ENCODE peak calls at places on chromosomes 1 and 21, in six cellular contexts. One of them, this sample, is unnamed.

GRCh38 chr1:179366093-179366800 is 476 bp downstream of the AXDND1 start:
- DNase-seq in epithelial cell of esophagus: peak
- DNase-seq in CD8-positive, alpha-beta memory T cell: no peak
- DNase-seq in lower leg skin: no peak
- DNase-seq in PC-9: no peak
- DNase-seq in tibial artery: no peak
- DNase-seq in this sample: no peak

GRCh38 chr1:46013566-46013965 is 118.9 kb downstream of the PIK3R3 start:
- DNase-seq in epithelial cell of esophagus: peak
- DNase-seq in tibial artery: no peak
- DNase-seq in lower leg skin: no peak
- DNase-seq in CD8-positive, alpha-beta memory T cell: no peak
- DNase-seq in PC-9: no peak
- DNase-seq in this sample: no peak

GRCh38 chr1:214234635-214235025 is 46.3 kb upstream of the SMYD2 start:
- DNase-seq in CD8-positive, alpha-beta memory T cell: no peak
- DNase-seq in epithelial cell of esophagus: peak
- DNase-seq in tibial artery: no peak
- DNase-seq in PC-9: no peak
- DNase-seq in lower leg skin: no peak
- DNase-seq in this sample: no peak

GRCh38 chr1:109994654-109995053 is 10.1 kb downstream of the AHCYL1 start:
- DNase-seq in CD8-positive, alpha-beta memory T cell: no peak
- DNase-seq in lower leg skin: no peak
- DNase-seq in PC-9: no peak
- DNase-seq in epithelial cell of esophagus: no peak
- DNase-seq in tibial artery: no peak
- DNase-seq in this sample: no peak

GRCh38 chr1:233328661-233329498 is 1.4 kb downstream of the MAP3K21 start:
- DNase-seq in lower leg skin: no peak
- DNase-seq in tibial artery: no peak
- DNase-seq in PC-9: peak
- DNase-seq in epithelial cell of esophagus: no peak
- DNase-seq in CD8-positive, alpha-beta memory T cell: no peak
- DNase-seq in this sample: no peak

GRCh38 chr1:162944974-162945639 is 84.1 kb upstream of the CCDC190 start:
- DNase-seq in lower leg skin: no peak
- DNase-seq in epithelial cell of esophagus: no peak
- DNase-seq in CD8-positive, alpha-beta memory T cell: no peak
- DNase-seq in tibial artery: no peak
- DNase-seq in PC-9: no peak
- DNase-seq in this sample: no peak

GRCh38 chr1:3821934-3822307 is 25.6 kb upstream of the LRRC47 start:
- DNase-seq in tibial artery: peak
- DNase-seq in CD8-positive, alpha-beta memory T cell: no peak
- DNase-seq in lower leg skin: no peak
- DNase-seq in epithelial cell of esophagus: no peak
- DNase-seq in PC-9: no peak
- DNase-seq in this sample: no peak

GRCh38 chr1:235023197-235024044 is 105.2 kb downstream of the TOMM20 start:
- DNase-seq in epithelial cell of esophagus: no peak
- DNase-seq in lower leg skin: no peak
- DNase-seq in CD8-positive, alpha-beta memory T cell: no peak
- DNase-seq in PC-9: no peak
- DNase-seq in tibial artery: peak
- DNase-seq in this sample: no peak

GRCh38 chr1:15207031-15207828 is 39.8 kb upstream of the FHAD1 start:
- DNase-seq in lower leg skin: no peak
- DNase-seq in tibial artery: no peak
- DNase-seq in epithelial cell of esophagus: no peak
- DNase-seq in PC-9: no peak
- DNase-seq in CD8-positive, alpha-beta memory T cell: no peak
- DNase-seq in this sample: no peak

GRCh38 chr1:79089946-79090345 is 83.4 kb upstream of the ADGRL4 start:
- DNase-seq in lower leg skin: no peak
- DNase-seq in CD8-positive, alpha-beta memory T cell: no peak
- DNase-seq in epithelial cell of esophagus: peak
- DNase-seq in tibial artery: no peak
- DNase-seq in PC-9: no peak
- DNase-seq in this sample: no peak

GRCh38 chr1:36982708-36983107 is 51.6 kb downstream of the GRIK3 start:
- DNase-seq in lower leg skin: no peak
- DNase-seq in PC-9: no peak
- DNase-seq in CD8-positive, alpha-beta memory T cell: no peak
- DNase-seq in tibial artery: no peak
- DNase-seq in epithelial cell of esophagus: no peak
- DNase-seq in this sample: no peak

GRCh38 chr1:76266762-76267161 is 192.2 kb downstream of the ST6GALNAC3 start:
- DNase-seq in CD8-positive, alpha-beta memory T cell: no peak
- DNase-seq in tibial artery: no peak
- DNase-seq in PC-9: no peak
- DNase-seq in epithelial cell of esophagus: no peak
- DNase-seq in lower leg skin: no peak
- DNase-seq in this sample: no peak

GRCh38 chr1:41810446-41810845 is 108.3 kb downstream of the HIVEP3 start:
- DNase-seq in epithelial cell of esophagus: peak
- DNase-seq in tibial artery: no peak
- DNase-seq in PC-9: no peak
- DNase-seq in CD8-positive, alpha-beta memory T cell: peak
- DNase-seq in lower leg skin: no peak
- DNase-seq in this sample: no peak

GRCh38 chr1:220325306-220325995 is 53.2 kb upstream of the RAB3GAP2 start:
- DNase-seq in epithelial cell of esophagus: peak
- DNase-seq in lower leg skin: no peak
- DNase-seq in PC-9: no peak
- DNase-seq in CD8-positive, alpha-beta memory T cell: no peak
- DNase-seq in tibial artery: no peak
- DNase-seq in this sample: no peak

GRCh38 chr1:86567936-86568335 is 21.1 kb downstream of the CLCA4 start:
- DNase-seq in CD8-positive, alpha-beta memory T cell: no peak
- DNase-seq in lower leg skin: no peak
- DNase-seq in tibial artery: no peak
- DNase-seq in epithelial cell of esophagus: peak
- DNase-seq in PC-9: no peak
- DNase-seq in this sample: no peak

GRCh38 chr1:11285883-11286734 is 13.1 kb downstream of the UBIAD1 start:
- DNase-seq in CD8-positive, alpha-beta memory T cell: no peak
- DNase-seq in lower leg skin: no peak
- DNase-seq in tibial artery: no peak
- DNase-seq in epithelial cell of esophagus: peak
- DNase-seq in PC-9: no peak
- DNase-seq in this sample: no peak

GRCh38 chr1:229578168-229579100 is 19.9 kb upstream of the ABCB10 start:
- DNase-seq in CD8-positive, alpha-beta memory T cell: no peak
- DNase-seq in tibial artery: no peak
- DNase-seq in PC-9: no peak
- DNase-seq in epithelial cell of esophagus: no peak
- DNase-seq in lower leg skin: no peak
- DNase-seq in this sample: no peak

GRCh38 chr21:18940791-18941190 is 537.2 kb upstream of the TMPRSS15 start:
- DNase-seq in PC-9: no peak
- DNase-seq in tibial artery: no peak
- DNase-seq in lower leg skin: no peak
- DNase-seq in CD8-positive, alpha-beta memory T cell: no peak
- DNase-seq in epithelial cell of esophagus: no peak
- DNase-seq in this sample: no peak

GRCh38 chr1:20366076-20366765 is 75.5 kb downstream of the VWA5B1 start:
- DNase-seq in PC-9: no peak
- DNase-seq in tibial artery: no peak
- DNase-seq in epithelial cell of esophagus: no peak
- DNase-seq in CD8-positive, alpha-beta memory T cell: no peak
- DNase-seq in lower leg skin: no peak
- DNase-seq in this sample: no peak

GRCh38 chr21:27564684-27565280 is 597.9 kb upstream of the ADAMTS5 start:
- DNase-seq in PC-9: no peak
- DNase-seq in CD8-positive, alpha-beta memory T cell: no peak
- DNase-seq in epithelial cell of esophagus: peak
- DNase-seq in tibial artery: no peak
- DNase-seq in lower leg skin: no peak
- DNase-seq in this sample: no peak

GRCh38 chr1:112665857-112666256 is 8.6 kb upstream of the MOV10 start:
- DNase-seq in tibial artery: no peak
- DNase-seq in lower leg skin: no peak
- DNase-seq in CD8-positive, alpha-beta memory T cell: no peak
- DNase-seq in epithelial cell of esophagus: no peak
- DNase-seq in PC-9: no peak
- DNase-seq in this sample: no peak

GRCh38 chr1:193058529-193059281 is 455 bp downstream of the UCHL5 start:
- DNase-seq in epithelial cell of esophagus: peak
- DNase-seq in tibial artery: peak
- DNase-seq in PC-9: peak
- DNase-seq in lower leg skin: peak
- DNase-seq in CD8-positive, alpha-beta memory T cell: peak
- DNase-seq in this sample: no peak

GRCh38 chr1:39269791-39270342 is 65.4 kb downstream of the MACF1 start:
- DNase-seq in CD8-positive, alpha-beta memory T cell: no peak
- DNase-seq in lower leg skin: no peak
- DNase-seq in PC-9: no peak
- DNase-seq in epithelial cell of esophagus: peak
- DNase-seq in tibial artery: no peak
- DNase-seq in this sample: no peak

GRCh38 chr1:234874291-234875288 is 254.0 kb downstream of the TOMM20 start:
- DNase-seq in PC-9: peak
- DNase-seq in tibial artery: no peak
- DNase-seq in CD8-positive, alpha-beta memory T cell: no peak
- DNase-seq in epithelial cell of esophagus: no peak
- DNase-seq in lower leg skin: no peak
- DNase-seq in this sample: no peak

DNA sequence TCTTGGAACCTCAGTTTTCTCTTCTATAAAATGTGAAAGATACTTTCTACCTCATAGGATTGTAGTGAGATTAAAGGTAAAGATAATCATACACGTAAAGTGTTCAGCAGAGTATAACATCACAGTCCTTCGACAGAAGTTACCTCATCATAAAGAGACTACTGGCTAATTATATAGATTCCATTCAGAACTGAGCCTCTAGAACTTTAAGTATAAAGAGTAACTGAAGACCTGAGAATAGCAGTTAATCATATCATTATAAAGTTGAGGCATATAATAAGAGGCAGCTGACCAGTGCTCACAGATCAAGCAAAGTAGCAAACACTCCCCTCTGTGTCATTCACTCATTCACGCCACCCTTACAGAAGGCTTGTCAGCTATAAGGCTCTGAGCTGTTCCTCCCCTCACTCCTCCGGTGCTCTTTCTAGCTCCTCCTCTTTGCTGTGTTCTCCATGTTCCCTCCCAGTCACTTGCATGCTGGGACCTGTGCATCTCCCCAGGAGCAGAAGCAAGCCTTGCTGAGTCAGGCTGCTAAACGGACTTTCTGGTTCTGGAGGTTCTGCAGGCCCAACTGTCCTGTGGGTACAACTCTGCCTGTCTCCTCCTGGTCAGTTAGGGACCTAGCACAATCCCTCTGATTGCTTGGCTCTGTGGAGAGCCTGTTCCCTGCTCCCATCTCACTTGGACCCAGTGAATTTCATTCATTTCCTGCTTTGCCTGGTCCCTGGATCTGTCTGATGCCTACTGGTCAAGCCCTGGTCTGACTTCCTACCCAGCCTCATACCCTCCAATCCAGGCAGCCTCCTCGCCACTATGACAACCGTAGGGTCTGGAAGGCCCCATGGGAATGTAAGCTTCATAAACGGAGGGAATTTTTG is 28.3 kb upstream of the LY9 start:
- DNase-seq in lower leg skin: peak
- DNase-seq in CD8-positive, alpha-beta memory T cell: peak
- DNase-seq in epithelial cell of esophagus: peak
- DNase-seq in PC-9: no peak
- DNase-seq in tibial artery: no peak
- DNase-seq in this sample: no peak
- H3K4me3 ChIP-seq in lower leg skin: no peak
- H3K4me3 ChIP-seq in CD8-positive, alpha-beta memory T cell: peak
- H3K4me3 ChIP-seq in epithelial cell of esophagus: no peak
- H3K4me3 ChIP-seq in PC-9: no peak
- H3K4me3 ChIP-seq in tibial artery: no peak
- H3K4me3 ChIP-seq in this sample: no peak

GRCh38 chr1:153533689-153534201 is 2.0 kb downstream of the S100A6 start:
- DNase-seq in epithelial cell of esophagus: peak
- DNase-seq in PC-9: peak
- DNase-seq in lower leg skin: peak
- DNase-seq in tibial artery: peak
- DNase-seq in CD8-positive, alpha-beta memory T cell: no peak
- DNase-seq in this sample: no peak
- H3K4me3 ChIP-seq in epithelial cell of esophagus: peak
- H3K4me3 ChIP-seq in PC-9: peak
- H3K4me3 ChIP-seq in lower leg skin: no peak
- H3K4me3 ChIP-seq in tibial artery: peak
- H3K4me3 ChIP-seq in CD8-positive, alpha-beta memory T cell: peak
- H3K4me3 ChIP-seq in this sample: peak

GRCh38 chr1:169796411-169796810 is 1.7 kb upstream of the METTL18 start:
- DNase-seq in PC-9: no peak
- DNase-seq in CD8-positive, alpha-beta memory T cell: no peak
- DNase-seq in tibial artery: no peak
- DNase-seq in epithelial cell of esophagus: no peak
- DNase-seq in lower leg skin: no peak
- DNase-seq in this sample: no peak
- H3K4me3 ChIP-seq in PC-9: no peak
- H3K4me3 ChIP-seq in CD8-positive, alpha-beta memory T cell: no peak
- H3K4me3 ChIP-seq in tibial artery: no peak
- H3K4me3 ChIP-seq in epithelial cell of esophagus: no peak
- H3K4me3 ChIP-seq in lower leg skin: no peak
- H3K4me3 ChIP-seq in this sample: no peak

GRCh38 chr21:46320331-46320801 is 3.3 kb downstream of the C21orf58 start:
- DNase-seq in tibial artery: no peak
- DNase-seq in epithelial cell of esophagus: no peak
- DNase-seq in CD8-positive, alpha-beta memory T cell: no peak
- DNase-seq in lower leg skin: no peak
- DNase-seq in PC-9: no peak
- DNase-seq in this sample: no peak

GRCh38 chr21:46316708-46317324 is 6.9 kb downstream of the C21orf58 start:
- DNase-seq in CD8-positive, alpha-beta memory T cell: no peak
- DNase-seq in tibial artery: no peak
- DNase-seq in PC-9: no peak
- DNase-seq in lower leg skin: no peak
- DNase-seq in epithelial cell of esophagus: no peak
- DNase-seq in this sample: no peak

GRCh38 chr21:46318464-46318845 is 5.2 kb downstream of the C21orf58 start:
- DNase-seq in tibial artery: no peak
- DNase-seq in epithelial cell of esophagus: no peak
- DNase-seq in PC-9: no peak
- DNase-seq in lower leg skin: no peak
- DNase-seq in CD8-positive, alpha-beta memory T cell: no peak
- DNase-seq in this sample: no peak

GRCh38 chr21:46317710-46318463 is 5.8 kb downstream of the C21orf58 start:
- DNase-seq in lower leg skin: no peak
- DNase-seq in tibial artery: no peak
- DNase-seq in epithelial cell of esophagus: no peak
- DNase-seq in PC-9: peak
- DNase-seq in CD8-positive, alpha-beta memory T cell: no peak
- DNase-seq in this sample: no peak

GRCh38 chr21:46319192-46319591 is 4.5 kb downstream of the C21orf58 start:
- DNase-seq in tibial artery: no peak
- DNase-seq in PC-9: no peak
- DNase-seq in CD8-positive, alpha-beta memory T cell: no peak
- DNase-seq in lower leg skin: no peak
- DNase-seq in epithelial cell of esophagus: no peak
- DNase-seq in this sample: no peak
- H3K4me3 ChIP-seq in tibial artery: no peak
- H3K4me3 ChIP-seq in PC-9: no peak
- H3K4me3 ChIP-seq in CD8-positive, alpha-beta memory T cell: no peak
- H3K4me3 ChIP-seq in lower leg skin: no peak
- H3K4me3 ChIP-seq in epithelial cell of esophagus: no peak
- H3K4me3 ChIP-seq in this sample: no peak

This sample was measured in esophagus squamous epithelium.